ENCODE peak calls at places on chromosome 11, in four cellular contexts. One of them, this sample, is unnamed.

GRCh38 chr11:88183233-88183632 is 8.0 kb upstream of the RAB38 start:
- DNase-seq in choroid plexus epithelial cell: no peak
- DNase-seq in AG09309: no peak
- DNase-seq in adrenal gland: no peak
- DNase-seq in this sample: no peak

GRCh38 chr11:11579012-11579755 is 42.6 kb downstream of the GALNT18 start:
- DNase-seq in choroid plexus epithelial cell: no peak
- DNase-seq in AG09309: no peak
- DNase-seq in adrenal gland: peak
- DNase-seq in this sample: no peak

GRCh38 chr11:8289426-8290047 is 25.9 kb upstream of the LMO1 start:
- DNase-seq in choroid plexus epithelial cell: no peak
- DNase-seq in AG09309: no peak
- DNase-seq in adrenal gland: peak
- DNase-seq in this sample: no peak

GRCh38 chr11:75371930-75372876 is 20.7 kb upstream of the ARRB1 start:
- DNase-seq in choroid plexus epithelial cell: no peak
- DNase-seq in AG09309: no peak
- DNase-seq in adrenal gland: no peak
- DNase-seq in this sample: no peak

GRCh38 chr11:124878497-124879228 is 13.4 kb downstream of the ROBO3 start:
- DNase-seq in choroid plexus epithelial cell: no peak
- DNase-seq in AG09309: no peak
- DNase-seq in adrenal gland: peak
- DNase-seq in this sample: no peak

GRCh38 chr11:107044503-107044902 is 26.2 kb upstream of the GUCY1A2 start:
- DNase-seq in choroid plexus epithelial cell: peak
- DNase-seq in AG09309: no peak
- DNase-seq in adrenal gland: no peak
- DNase-seq in this sample: no peak

GRCh38 chr11:111001091-111001430 is 244.5 kb upstream of the POU2AF2 start:
- DNase-seq in choroid plexus epithelial cell: no peak
- DNase-seq in AG09309: peak
- DNase-seq in adrenal gland: no peak
- DNase-seq in this sample: no peak

GRCh38 chr11:124415356-124415923 is 9.2 kb downstream of the OR8B4 start:
- DNase-seq in choroid plexus epithelial cell: peak
- DNase-seq in AG09309: peak
- DNase-seq in adrenal gland: no peak
- DNase-seq in this sample: no peak

GRCh38 chr11:65442952-65443351 is 20.4 kb downstream of the NEAT1 start:
- DNase-seq in choroid plexus epithelial cell: peak
- DNase-seq in AG09309: no peak
- DNase-seq in adrenal gland: peak
- DNase-seq in this sample: no peak

GRCh38 chr11:17489729-17490128 is 13.1 kb upstream of the ABCC8 start:
- DNase-seq in choroid plexus epithelial cell: no peak
- DNase-seq in AG09309: no peak
- DNase-seq in adrenal gland: no peak
- DNase-seq in this sample: no peak

GRCh38 chr11:17472467-17472866 is 4.2 kb downstream of the ABCC8 start:
- DNase-seq in choroid plexus epithelial cell: no peak
- DNase-seq in AG09309: no peak
- DNase-seq in adrenal gland: no peak
- DNase-seq in this sample: no peak

DNA sequence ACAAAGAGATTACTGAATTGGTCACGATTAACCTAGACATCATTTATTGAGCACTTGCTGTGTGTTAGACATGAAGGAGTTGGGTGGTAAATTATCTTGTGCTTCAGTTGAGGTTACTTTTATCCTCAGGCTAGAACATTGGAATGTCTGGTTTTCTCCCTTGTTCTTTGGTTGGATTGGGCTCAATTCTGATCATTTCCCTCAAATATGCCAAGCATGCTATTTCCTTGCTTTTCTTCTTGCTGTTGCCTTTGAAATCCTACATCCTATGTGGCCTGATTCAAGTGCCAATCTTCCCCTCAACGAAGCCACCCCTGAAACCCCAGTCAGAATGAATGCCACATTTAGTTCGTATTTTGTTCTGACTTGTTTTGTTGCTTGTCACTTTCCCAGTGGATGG is 65.8 kb downstream of the DEUP1 start:
- DNase-seq in choroid plexus epithelial cell: peak
- DNase-seq in AG09309: peak
- DNase-seq in adrenal gland: no peak
- DNase-seq in this sample: no peak
- TF ChIP-seq CTCF in choroid plexus epithelial cell: no peak
- TF ChIP-seq CTCF in AG09309: no peak
- TF ChIP-seq CTCF in adrenal gland: no peak
- TF ChIP-seq CTCF in this sample: no peak

GRCh38 chr11:100576044-100577021 is 110.8 kb upstream of the ARHGAP42 start:
- DNase-seq in choroid plexus epithelial cell: peak
- DNase-seq in AG09309: peak
- DNase-seq in adrenal gland: no peak
- DNase-seq in this sample: peak

GRCh38 chr11:100578966-100579365 is 108.1 kb upstream of the ARHGAP42 start:
- DNase-seq in choroid plexus epithelial cell: peak
- DNase-seq in AG09309: no peak
- DNase-seq in adrenal gland: no peak
- DNase-seq in this sample: no peak

GRCh38 chr11:100574894-100575769 is 112.0 kb upstream of the ARHGAP42 start:
- DNase-seq in choroid plexus epithelial cell: peak
- DNase-seq in AG09309: no peak
- DNase-seq in adrenal gland: no peak
- DNase-seq in this sample: no peak

DNA sequence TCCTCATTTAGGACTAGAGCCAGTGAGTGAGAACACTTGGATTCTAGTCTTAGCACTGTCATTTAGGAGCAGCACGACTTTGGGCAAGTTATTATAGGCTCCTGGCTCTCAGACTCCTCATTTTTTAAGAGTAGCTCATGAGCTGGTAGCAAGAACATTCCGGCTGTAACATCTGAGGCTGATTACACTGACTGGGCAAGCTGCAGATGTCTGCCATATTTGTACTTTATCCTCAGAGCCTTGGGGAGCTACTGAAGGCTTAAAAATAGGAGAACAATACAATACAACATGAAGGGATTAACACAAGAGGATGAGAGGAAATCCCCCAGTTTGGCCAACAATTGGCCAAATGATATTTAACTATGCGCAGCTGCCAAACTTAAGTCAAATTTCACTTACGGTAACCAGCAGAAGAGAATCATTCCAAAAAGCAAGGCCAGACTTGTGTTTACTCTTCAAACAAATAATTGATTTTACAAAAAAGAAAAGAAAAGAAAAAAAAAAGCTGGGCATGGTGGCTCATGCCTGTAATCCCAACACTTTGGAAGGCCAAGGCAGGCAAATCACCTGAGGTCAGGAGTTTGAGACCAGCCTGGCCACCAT is 113.1 kb upstream of the ARHGAP42 start:
- DNase-seq in choroid plexus epithelial cell: no peak
- DNase-seq in AG09309: peak
- DNase-seq in adrenal gland: no peak
- DNase-seq in this sample: no peak
- TF ChIP-seq CTCF in choroid plexus epithelial cell: no peak
- TF ChIP-seq CTCF in AG09309: no peak
- TF ChIP-seq CTCF in adrenal gland: no peak
- TF ChIP-seq CTCF in this sample: no peak

GRCh38 chr11:30463266-30463665 is 122.9 kb downstream of the MPPED2 start:
- DNase-seq in choroid plexus epithelial cell: no peak
- DNase-seq in AG09309: no peak
- DNase-seq in adrenal gland: no peak
- DNase-seq in this sample: no peak
- TF ChIP-seq CTCF in choroid plexus epithelial cell: no peak
- TF ChIP-seq CTCF in AG09309: no peak
- TF ChIP-seq CTCF in adrenal gland: no peak
- TF ChIP-seq CTCF in this sample: no peak

DNA sequence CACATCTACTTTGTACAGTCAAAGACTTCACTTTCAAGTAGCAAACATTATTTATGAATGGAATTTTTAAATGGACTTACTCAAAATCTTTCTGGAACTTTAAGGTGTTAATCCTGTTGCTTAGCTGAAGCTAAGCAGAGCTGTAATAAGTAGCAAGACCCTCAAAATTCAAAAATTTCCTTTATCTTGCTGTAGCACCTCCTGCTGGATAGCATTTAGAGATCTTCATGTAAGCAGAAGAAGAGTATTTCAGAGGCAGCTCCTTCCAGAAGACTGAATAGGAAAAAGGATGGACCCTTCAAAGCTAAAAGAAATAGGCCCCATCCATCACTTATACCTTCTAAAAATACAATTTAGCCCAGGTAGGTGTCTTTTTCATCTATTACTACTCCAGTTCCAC is 3.4 kb downstream of the PHF21A start:
- DNase-seq in choroid plexus epithelial cell: no peak
- DNase-seq in AG09309: no peak
- DNase-seq in adrenal gland: no peak
- DNase-seq in this sample: no peak
- TF ChIP-seq CTCF in choroid plexus epithelial cell: peak
- TF ChIP-seq CTCF in AG09309: peak
- TF ChIP-seq CTCF in adrenal gland: no peak
- TF ChIP-seq CTCF in this sample: no peak

DNA sequence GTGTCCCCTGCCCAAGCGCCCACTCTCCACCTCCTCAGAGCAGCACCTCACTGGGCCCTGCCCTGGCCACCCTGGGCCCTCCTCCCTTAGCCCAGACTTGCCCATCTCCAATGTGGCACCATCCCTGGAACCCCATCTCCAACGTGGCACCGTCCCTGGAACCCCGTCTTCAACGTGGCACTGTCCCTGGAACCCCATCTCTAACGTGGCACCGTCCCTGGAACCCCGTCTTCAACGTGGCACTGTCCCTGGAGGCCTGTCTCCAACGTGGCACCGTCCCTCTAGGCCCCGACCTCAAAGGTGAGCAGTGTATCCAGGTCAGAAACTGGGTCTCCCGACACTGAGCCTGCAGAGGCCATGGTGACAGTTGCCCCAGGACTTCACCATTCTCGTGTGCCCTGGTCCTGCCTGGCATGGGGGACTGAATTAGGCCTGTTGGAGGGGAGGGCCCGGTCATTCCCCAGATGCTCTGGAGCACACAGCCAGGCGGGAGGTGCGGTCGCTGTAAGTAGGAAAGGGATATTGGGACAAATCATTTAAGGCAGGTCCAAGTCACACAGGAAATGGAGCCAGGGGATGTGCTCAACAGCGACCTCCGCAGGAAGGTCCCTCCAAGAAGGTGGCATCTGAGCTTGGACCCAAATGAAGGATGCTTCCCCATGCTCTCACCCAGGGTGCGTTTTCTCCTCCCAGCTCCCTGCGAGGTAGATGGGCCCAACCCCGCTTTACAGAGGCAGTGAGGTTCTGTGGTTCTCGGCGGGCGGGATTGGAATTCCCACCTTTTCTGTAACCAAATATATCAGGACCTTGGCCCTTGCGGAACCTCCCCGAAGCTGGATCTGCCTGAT is 2.4 kb upstream of the CTSD start:
- DNase-seq in choroid plexus epithelial cell: no peak
- DNase-seq in AG09309: no peak
- DNase-seq in adrenal gland: peak
- DNase-seq in this sample: peak
- TF ChIP-seq CTCF in choroid plexus epithelial cell: peak
- TF ChIP-seq CTCF in AG09309: no peak
- TF ChIP-seq CTCF in adrenal gland: no peak
- TF ChIP-seq CTCF in this sample: no peak

GRCh38 chr11:45580399-45580798 is 85.0 kb downstream of the CHST1 start:
- DNase-seq in choroid plexus epithelial cell: peak
- DNase-seq in AG09309: no peak
- DNase-seq in adrenal gland: no peak
- DNase-seq in this sample: peak

GRCh38 chr11:45578286-45578685 is 87.1 kb downstream of the CHST1 start:
- DNase-seq in choroid plexus epithelial cell: no peak
- DNase-seq in AG09309: no peak
- DNase-seq in adrenal gland: no peak
- DNase-seq in this sample: no peak

GRCh38 chr11:45577755-45578154 is 87.7 kb downstream of the CHST1 start:
- DNase-seq in choroid plexus epithelial cell: no peak
- DNase-seq in AG09309: no peak
- DNase-seq in adrenal gland: no peak
- DNase-seq in this sample: no peak

GRCh38 chr11:45573728-45574127 is 91.7 kb downstream of the CHST1 start:
- DNase-seq in choroid plexus epithelial cell: no peak
- DNase-seq in AG09309: no peak
- DNase-seq in adrenal gland: no peak
- DNase-seq in this sample: no peak

GRCh38 chr11:45576461-45577215 is 88.8 kb downstream of the CHST1 start:
- DNase-seq in choroid plexus epithelial cell: no peak
- DNase-seq in AG09309: no peak
- DNase-seq in adrenal gland: no peak
- DNase-seq in this sample: no peak
- TF ChIP-seq CTCF in choroid plexus epithelial cell: no peak
- TF ChIP-seq CTCF in AG09309: no peak
- TF ChIP-seq CTCF in adrenal gland: no peak
- TF ChIP-seq CTCF in this sample: no peak

DNA sequence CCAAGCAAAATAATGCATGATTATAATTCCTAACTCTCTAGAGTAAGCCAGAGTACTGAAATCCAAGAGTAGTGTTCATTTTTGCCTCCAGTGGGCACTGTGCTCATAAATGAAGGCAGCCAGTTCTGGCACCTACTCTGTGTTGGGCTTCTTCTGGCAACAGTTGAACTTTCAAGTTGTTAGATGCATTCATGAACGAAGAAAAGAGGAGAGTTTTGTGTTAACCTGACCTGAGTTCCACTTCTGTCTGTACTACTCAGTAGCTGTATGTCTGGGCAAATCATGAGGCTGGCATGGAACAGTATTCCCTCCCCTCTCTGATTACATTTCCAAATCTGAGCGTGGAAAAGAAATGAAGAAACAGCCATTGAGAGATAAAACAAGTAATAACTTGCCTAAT is 20.3 kb upstream of the TENM4 start:
- DNase-seq in choroid plexus epithelial cell: peak
- DNase-seq in AG09309: no peak
- DNase-seq in adrenal gland: peak
- DNase-seq in this sample: no peak
- TF ChIP-seq CTCF in choroid plexus epithelial cell: peak
- TF ChIP-seq CTCF in AG09309: peak
- TF ChIP-seq CTCF in adrenal gland: peak
- TF ChIP-seq CTCF in this sample: no peak